ENCODE peak calls at places on chromosomes 13 and 19, in five cellular contexts. E is heart left ventricle, D is H1, Y is lower lobe of right lung, B is pancreas. H is an unnamed sample.

GRCh38 chr13:90485441-90485840 is 862.0 kb upstream of the MIR17HG start:
- DNase-seq in E (no peak), D (no peak), Y (no peak), B (no peak), H (no peak)

GRCh38 chr19:38135150-38135998 is 88.6 kb downstream of the DPF1 start:
- DNase-seq in E (no peak), D (no peak), Y (no peak), B (no peak), H (no peak)

GRCh38 chr13:78398743-78399410 is 204.5 kb downstream of the POU4F1 start:
- DNase-seq in E (no peak), D (no peak), Y (no peak), B (no peak), H (no peak)

GRCh38 chr19:7731615-7732014 is 295 bp downstream of the CLEC4G start:
- DNase-seq in E (no peak), D (no peak), Y (no peak), B (no peak), H (no peak)

GRCh38 chr13:76048126-76048525 is 412.0 kb downstream of the LMO7 start:
- DNase-seq in E (no peak), D (no peak), Y (no peak), B (no peak), H (no peak)

GRCh38 chr19:31357315-31357673 is 8.1 kb upstream of the TSHZ3 start:
- DNase-seq in E (no peak), D (no peak), Y (no peak), B (no peak), H (no peak)

GRCh38 chr13:98307744-98308524 is 130.9 kb upstream of the RNF113B start:
- DNase-seq in E (no peak), D (no peak), Y (no peak), B (no peak), H (no peak)

GRCh38 chr19:7522923-7523667 is 671 bp downstream of the MCOLN1 start:
- DNase-seq in E (no peak), D (no peak), Y (peak; percentile 51), B (no peak), H (no peak)

GRCh38 chr19:44570984-44571684 is 41.7 kb upstream of the CEACAM20 start:
- DNase-seq in E (peak; percentile 40), D (no peak), Y (no peak), B (peak; percentile 56), H (no peak)

GRCh38 chr13:72194531-72194930 is 327.5 kb upstream of the DACH1 start:
- DNase-seq in E (no peak), D (no peak), Y (no peak), B (peak; percentile 16), H (no peak)

GRCh38 chr13:62049992-62050391 is 634.3 kb upstream of the PCDH20 start:
- DNase-seq in E (no peak), D (no peak), Y (no peak), B (no peak), H (no peak)

GRCh38 chr19:5247957-5248705 is 92.5 kb downstream of the PTPRS start:
- DNase-seq in E (no peak), D (no peak), Y (no peak), B (no peak), H (no peak)

GRCh38 chr19:37309834-37310575 is 60.9 kb upstream of the ZNF527 start:
- DNase-seq in E (no peak), D (no peak), Y (no peak), B (no peak), H (no peak)

GRCh38 chr13:93903909-93904308 is 575.6 kb downstream of the DCT start:
- DNase-seq in E (no peak), D (no peak), Y (no peak), B (no peak), H (no peak)

GRCh38 chr19:12847159-12848139 is 9.1 kb downstream of the MAST1 start:
- DNase-seq in E (peak; percentile 83), D (no peak), Y (peak; percentile 92), B (peak; percentile 77), H (peak; percentile 84)
- H3K4me3 ChIP-seq in E (peak overlapping the region; percentile 7), D (peak overlapping the region; percentile 47), Y (peak overlapping the region; percentile 31), B (no peak overlapping the region), H (no peak overlapping the region)

DNA sequence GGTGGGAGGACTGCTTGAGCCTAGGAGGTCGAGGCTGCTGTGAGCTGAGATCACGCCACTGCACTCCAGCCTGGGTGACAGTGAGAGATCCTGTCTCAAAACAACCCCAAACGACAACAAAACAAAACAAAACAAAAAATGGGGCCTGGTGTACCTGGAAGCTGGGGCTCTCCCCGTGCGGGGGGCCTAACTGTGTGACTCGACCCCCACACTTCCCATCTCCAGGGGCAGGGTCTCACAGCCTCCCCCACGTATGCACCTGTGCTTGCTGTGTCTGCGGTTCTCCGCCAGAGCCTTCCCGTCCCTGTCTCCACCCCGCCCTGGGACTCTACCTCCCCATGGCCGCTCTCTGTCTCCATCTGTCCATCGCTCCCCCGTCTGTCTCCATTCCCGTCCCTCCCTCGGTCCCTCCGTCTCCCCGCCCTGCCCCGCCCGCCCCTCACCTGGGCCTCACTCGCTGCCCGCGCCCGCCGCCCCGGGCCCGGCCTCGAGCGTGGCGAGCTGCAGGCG is 758 bp downstream of the TMEM238 start:
- DNase-seq in E (no peak), D (no peak), Y (no peak), B (no peak), H (no peak)
- H3K4me3 ChIP-seq in E (peak overlapping the region; percentile 52), D (peak overlapping the region; percentile 60), Y (peak overlapping the region; percentile 97), B (no peak overlapping the region), H (peak overlapping the region; percentile 22)

GRCh38 chr19:18612772-18613588 is at the start of gene TMEM59L:
- DNase-seq in E (no peak), D (no peak), Y (no peak), B (no peak), H (peak; percentile 83)
- H3K4me3 ChIP-seq in E (peak within 1 kb of the TSS; percentile 45), D (peak within 1 kb of the TSS; percentile 75), Y (peak within 1 kb of the TSS; percentile 47), B (no peak within 1 kb of the TSS), H (peak within 1 kb of the TSS; percentile 28)

GRCh38 chr13:27943951-27944350 is 24.2 kb downstream of the PDX1 start:
- DNase-seq in E (no peak), D (no peak), Y (no peak), B (no peak), H (no peak)
- H3K4me3 ChIP-seq in E (no peak overlapping the region), D (no peak overlapping the region), Y (no peak overlapping the region), B (no peak overlapping the region), H (no peak overlapping the region)

GRCh38 chr19:50657672-50658437 is 8.6 kb downstream of the C19orf81 start:
- DNase-seq in E (peak; percentile 90), D (peak; percentile 98), Y (peak; percentile 97), B (peak; percentile 84), H (peak; percentile 80)
- H3K4me3 ChIP-seq in E (no peak overlapping the region), D (peak overlapping the region; percentile 80), Y (peak overlapping the region; percentile 46), B (no peak overlapping the region), H (peak overlapping the region; percentile 28)

H was measured in left lung.